ENCODE peak calls at places on chromosome 20, in ten cellular contexts. T is cardiac muscle cell; I is effector CD8-positive, alpha-beta T cell; F is A549; K is iris pigment epithelial cell; G is progenitor cell of endocrine pancreas; Y is HS-5; J is HepG2; B is Right ventricle myocardium superior; Q is stimulated activated naive CD8-positive, alpha-beta T cell treated with anti-CD3 and anti-CD28 coated beads, Interleukin-15, Interleukin-2, amounts not matched to agents 100 U/mL and 50 U/mL, for 24 hours. H is an unnamed sample.

GRCh38 chr20:53826597-53827291 is 233.1 kb upstream of the ZNF217 start:
- DNase-seq in T (no peak), I (no peak), F (peak), K (peak), G (no peak), Y (no peak), J (no peak), B (no peak), Q (no peak), H (no peak)

GRCh38 chr20:62762801-62763368 is 33.4 kb upstream of the MRGBP start:
- DNase-seq in T (no peak), I (no peak), F (no peak), K (no peak), G (no peak), Y (no peak), J (no peak), B (peak), Q (no peak), H (no peak)

GRCh38 chr20:4508773-4509172 is 212.9 kb upstream of the PRND start:
- DNase-seq in T (no peak), I (no peak), F (no peak), K (no peak), G (no peak), Y (no peak), J (no peak), B (no peak), Q (no peak), H (no peak)

GRCh38 chr20:50278684-50279531 is 88.3 kb downstream of the CEBPB start:
- DNase-seq in T (peak), I (no peak), F (peak), K (no peak), G (no peak), Y (no peak), J (peak), B (peak), Q (no peak), H (no peak)

GRCh38 chr20:59822291-59823029 is 111.0 kb downstream of the SYCP2 start:
- DNase-seq in T (no peak), I (no peak), F (no peak), K (no peak), G (no peak), Y (no peak), J (no peak), B (peak), Q (no peak), H (no peak)

GRCh38 chr20:4524792-4525191 is 196.9 kb upstream of the PRND start:
- DNase-seq in T (no peak), I (no peak), F (no peak), K (no peak), G (no peak), Y (no peak), J (no peak), B (no peak), Q (no peak), H (no peak)

GRCh38 chr20:42754713-42755112 is 435.0 kb downstream of the PTPRT start:
- DNase-seq in T (no peak), I (no peak), F (no peak), K (no peak), G (no peak), Y (no peak), J (no peak), B (peak), Q (no peak), H (no peak)

GRCh38 chr20:32457476-32457986 is 99.4 kb downstream of the ASXL1 start:
- DNase-seq in T (peak), I (no peak), F (peak), K (peak), G (peak), Y (no peak), J (no peak), B (peak), Q (no peak), H (no peak)

GRCh38 chr20:23244916-23245552 is 105.6 kb upstream of the NXT1 start:
- DNase-seq in T (no peak), I (no peak), F (no peak), K (no peak), G (no peak), Y (no peak), J (no peak), B (no peak), Q (no peak), H (no peak)

GRCh38 chr20:14384820-14385740 is 47.7 kb upstream of the FLRT3 start:
- DNase-seq in T (no peak), I (no peak), F (no peak), K (no peak), G (no peak), Y (no peak), J (no peak), B (no peak), Q (no peak), H (no peak)

GRCh38 chr20:7974785-7975435 is 34.7 kb upstream of the HAO1 start:
- DNase-seq in T (no peak), I (no peak), F (no peak), K (no peak), G (no peak), Y (no peak), J (no peak), B (no peak), Q (no peak), H (no peak)

GRCh38 chr20:61875221-61875885 is 190.3 kb downstream of the TAF4 start:
- DNase-seq in T (peak), I (no peak), F (peak), K (no peak), G (no peak), Y (no peak), J (no peak), B (peak), Q (no peak), H (no peak)

GRCh38 chr20:38079353-38079752 is 45.8 kb downstream of the RPRD1B start:
- DNase-seq in T (no peak), I (no peak), F (no peak), K (no peak), G (no peak), Y (no peak), J (no peak), B (no peak), Q (no peak), H (no peak)

GRCh38 chr20:5552154-5552553 is 198.0 kb upstream of the SHLD1 start:
- DNase-seq in T (no peak), I (no peak), F (peak), K (no peak), G (no peak), Y (no peak), J (no peak), B (no peak), Q (no peak), H (no peak)

H was measured in central memory CD8-positive, alpha-beta T cell.